ENCODE peak calls at places on chromosome 18, in five cellular contexts. One of them, this sample, is unnamed.

GRCh38 chr18:1585881-1586488 is 681.3 kb downstream of the ADCYAP1 start:
- DNase-seq in activated gamma-delta T cell treated with Interleukin-2 at 50 U/mL for 16 hours: no peak
- DNase-seq in myocyte: peak
- DNase-seq in Right ventricle myocardium superior: no peak
- DNase-seq in effector memory CD4-positive, alpha-beta T cell: no peak
- DNase-seq in this sample: peak

GRCh38 chr18:3451989-3452749 is 2.2 kb downstream of the TGIF1 start:
- DNase-seq in Right ventricle myocardium superior: peak
- DNase-seq in myocyte: peak
- DNase-seq in effector memory CD4-positive, alpha-beta T cell: no peak
- DNase-seq in activated gamma-delta T cell treated with Interleukin-2 at 50 U/mL for 16 hours: peak
- DNase-seq in this sample: peak

GRCh38 chr18:56900195-56901094 is 246.4 kb upstream of the BOD1L2 start:
- DNase-seq in activated gamma-delta T cell treated with Interleukin-2 at 50 U/mL for 16 hours: no peak
- DNase-seq in myocyte: no peak
- DNase-seq in Right ventricle myocardium superior: no peak
- DNase-seq in effector memory CD4-positive, alpha-beta T cell: no peak
- DNase-seq in this sample: no peak

GRCh38 chr18:32438173-32438572 is 32.5 kb downstream of the GAREM1 start:
- DNase-seq in Right ventricle myocardium superior: peak
- DNase-seq in effector memory CD4-positive, alpha-beta T cell: no peak
- DNase-seq in myocyte: no peak
- DNase-seq in activated gamma-delta T cell treated with Interleukin-2 at 50 U/mL for 16 hours: no peak
- DNase-seq in this sample: no peak

GRCh38 chr18:45050712-45051639 is 370.3 kb downstream of the SETBP1 start:
- DNase-seq in myocyte: peak
- DNase-seq in effector memory CD4-positive, alpha-beta T cell: no peak
- DNase-seq in activated gamma-delta T cell treated with Interleukin-2 at 50 U/mL for 16 hours: no peak
- DNase-seq in Right ventricle myocardium superior: no peak
- DNase-seq in this sample: peak

GRCh38 chr18:47323158-47323557 is 71.7 kb upstream of the SKOR2 start:
- DNase-seq in effector memory CD4-positive, alpha-beta T cell: no peak
- DNase-seq in myocyte: peak
- DNase-seq in activated gamma-delta T cell treated with Interleukin-2 at 50 U/mL for 16 hours: no peak
- DNase-seq in Right ventricle myocardium superior: no peak
- DNase-seq in this sample: peak

GRCh38 chr18:79382681-79383387 is 12.9 kb upstream of the NFATC1 start:
- DNase-seq in effector memory CD4-positive, alpha-beta T cell: no peak
- DNase-seq in Right ventricle myocardium superior: no peak
- DNase-seq in myocyte: no peak
- DNase-seq in activated gamma-delta T cell treated with Interleukin-2 at 50 U/mL for 16 hours: no peak
- DNase-seq in this sample: no peak

GRCh38 chr18:50523165-50523564 is 36.7 kb upstream of the MAPK4 start:
- DNase-seq in effector memory CD4-positive, alpha-beta T cell: no peak
- DNase-seq in myocyte: no peak
- DNase-seq in activated gamma-delta T cell treated with Interleukin-2 at 50 U/mL for 16 hours: no peak
- DNase-seq in Right ventricle myocardium superior: no peak
- DNase-seq in this sample: no peak

GRCh38 chr18:53458944-53459580 is 765.4 kb downstream of the MBD2 start:
- DNase-seq in Right ventricle myocardium superior: peak
- DNase-seq in effector memory CD4-positive, alpha-beta T cell: no peak
- DNase-seq in myocyte: no peak
- DNase-seq in activated gamma-delta T cell treated with Interleukin-2 at 50 U/mL for 16 hours: no peak
- DNase-seq in this sample: no peak

GRCh38 chr18:47754311-47755101 is 176.0 kb downstream of the SMAD2 start:
- DNase-seq in activated gamma-delta T cell treated with Interleukin-2 at 50 U/mL for 16 hours: peak
- DNase-seq in Right ventricle myocardium superior: no peak
- DNase-seq in myocyte: no peak
- DNase-seq in effector memory CD4-positive, alpha-beta T cell: peak
- DNase-seq in this sample: peak

GRCh38 chr18:13194239-13194638 is 24.3 kb upstream of the LDLRAD4 start:
- DNase-seq in Right ventricle myocardium superior: no peak
- DNase-seq in effector memory CD4-positive, alpha-beta T cell: no peak
- DNase-seq in activated gamma-delta T cell treated with Interleukin-2 at 50 U/mL for 16 hours: no peak
- DNase-seq in myocyte: no peak
- DNase-seq in this sample: no peak

GRCh38 chr18:12842459-12843380 is 41.3 kb downstream of the PTPN2 start:
- DNase-seq in Right ventricle myocardium superior: no peak
- DNase-seq in myocyte: peak
- DNase-seq in activated gamma-delta T cell treated with Interleukin-2 at 50 U/mL for 16 hours: no peak
- DNase-seq in effector memory CD4-positive, alpha-beta T cell: no peak
- DNase-seq in this sample: no peak

GRCh38 chr18:35581555-35582309 is at the start of gene GALNT1:
- DNase-seq in activated gamma-delta T cell treated with Interleukin-2 at 50 U/mL for 16 hours: peak
- DNase-seq in effector memory CD4-positive, alpha-beta T cell: no peak
- DNase-seq in myocyte: peak
- DNase-seq in Right ventricle myocardium superior: peak
- DNase-seq in this sample: peak

GRCh38 chr18:74146756-74147155 is 878 bp downstream of the FBXO15 start:
- DNase-seq in effector memory CD4-positive, alpha-beta T cell: no peak
- DNase-seq in Right ventricle myocardium superior: no peak
- DNase-seq in myocyte: no peak
- DNase-seq in activated gamma-delta T cell treated with Interleukin-2 at 50 U/mL for 16 hours: no peak
- DNase-seq in this sample: no peak

GRCh38 chr18:67599277-67599676 is 82.8 kb upstream of the DSEL start:
- DNase-seq in effector memory CD4-positive, alpha-beta T cell: no peak
- DNase-seq in activated gamma-delta T cell treated with Interleukin-2 at 50 U/mL for 16 hours: no peak
- DNase-seq in myocyte: peak
- DNase-seq in Right ventricle myocardium superior: no peak
- DNase-seq in this sample: peak

GRCh38 chr18:63823516-63824219 is 48.5 kb downstream of the SERPINB7 start:
- DNase-seq in effector memory CD4-positive, alpha-beta T cell: no peak
- DNase-seq in activated gamma-delta T cell treated with Interleukin-2 at 50 U/mL for 16 hours: no peak
- DNase-seq in Right ventricle myocardium superior: peak
- DNase-seq in myocyte: no peak
- DNase-seq in this sample: no peak

GRCh38 chr18:12657048-12657848 is 659 bp downstream of the SPIRE1 start:
- DNase-seq in activated gamma-delta T cell treated with Interleukin-2 at 50 U/mL for 16 hours: peak
- DNase-seq in effector memory CD4-positive, alpha-beta T cell: no peak
- DNase-seq in myocyte: peak
- DNase-seq in Right ventricle myocardium superior: peak
- DNase-seq in this sample: peak

GRCh38 chr18:63570721-63571120 is 16.4 kb upstream of the SERPINB13 start:
- DNase-seq in Right ventricle myocardium superior: no peak
- DNase-seq in myocyte: peak
- DNase-seq in effector memory CD4-positive, alpha-beta T cell: no peak
- DNase-seq in activated gamma-delta T cell treated with Interleukin-2 at 50 U/mL for 16 hours: no peak
- DNase-seq in this sample: no peak

GRCh38 chr18:4931209-4931608 is 265.8 kb downstream of the AKAIN1 start:
- DNase-seq in activated gamma-delta T cell treated with Interleukin-2 at 50 U/mL for 16 hours: no peak
- DNase-seq in Right ventricle myocardium superior: no peak
- DNase-seq in effector memory CD4-positive, alpha-beta T cell: no peak
- DNase-seq in myocyte: no peak
- DNase-seq in this sample: no peak

GRCh38 chr18:58213445-58213844 is 169.4 kb downstream of the NEDD4L start:
- DNase-seq in Right ventricle myocardium superior: no peak
- DNase-seq in activated gamma-delta T cell treated with Interleukin-2 at 50 U/mL for 16 hours: no peak
- DNase-seq in effector memory CD4-positive, alpha-beta T cell: no peak
- DNase-seq in myocyte: peak
- DNase-seq in this sample: peak

This sample was measured in mammary epithelial cell.